ENCODE peak calls at places on chromosomes 1 and 21, in six cellular contexts. S, Y, D, H, K and N are unnamed samples.
A peak's percentile ranks its signal among the peaks of the same experiment; 100 is the strongest.

GRCh38 chr1:27562483-27563406 is 41.2 kb downstream of the AHDC1 start:
- DNase-seq in S (no peak), Y (no peak), D (no peak), H (no peak), K (peak; percentile 17), N (no peak)

GRCh38 chr1:147853391-147853790 is 49.2 kb upstream of the GJA8 start:
- DNase-seq in S (no peak), Y (no peak), D (no peak), H (no peak), K (no peak), N (no peak)

GRCh38 chr1:203934027-203934426 is 72.6 kb downstream of the SNRPE start:
- DNase-seq in S (no peak), Y (no peak), D (no peak), H (no peak), K (no peak), N (no peak)

GRCh38 chr1:43947890-43948437 is 1.2 kb downstream of the IPO13 start:
- DNase-seq in S (no peak), Y (no peak), D (no peak), H (no peak), K (no peak), N (no peak)

GRCh38 chr1:145893306-145894055 is 7.8 kb upstream of the ANKRD35 start:
- DNase-seq in S (no peak), Y (no peak), D (no peak), H (no peak), K (no peak), N (no peak)

GRCh38 chr1:234978397-234979291 is 150.0 kb downstream of the TOMM20 start:
- DNase-seq in S (peak; percentile 51), Y (peak; percentile 22), D (no peak), H (peak; percentile 57), K (peak; percentile 94), N (no peak)

GRCh38 chr1:22712502-22713271 is 2.0 kb downstream of the EPHB2 start:
- DNase-seq in S (no peak), Y (no peak), D (no peak), H (no peak), K (peak; percentile 61), N (no peak)

GRCh38 chr1:4614371-4615137 is 39.9 kb upstream of the AJAP1 start:
- DNase-seq in S (no peak), Y (no peak), D (no peak), H (no peak), K (no peak), N (no peak)

GRCh38 chr21:46040707-46041106 is 57.2 kb upstream of the COL6A2 start:
- DNase-seq in S (no peak), Y (no peak), D (no peak), H (no peak), K (no peak), N (no peak)

GRCh38 chr1:64080947-64081562 is 122.4 kb upstream of the UBE2U start:
- DNase-seq in S (no peak), Y (no peak), D (no peak), H (no peak), K (no peak), N (no peak)

GRCh38 chr1:24236170-24237045 is 49.3 kb upstream of the IFNLR1 start:
- DNase-seq in S (no peak), Y (no peak), D (no peak), H (no peak), K (peak; percentile 30), N (no peak)

GRCh38 chr1:114458208-114458777 is 52.7 kb downstream of the TRIM33 start:
- DNase-seq in S (no peak), Y (no peak), D (no peak), H (no peak), K (no peak), N (no peak)

GRCh38 chr1:193240609-193241008 is 54.2 kb upstream of the B3GALT2 start:
- DNase-seq in S (no peak), Y (no peak), D (no peak), H (no peak), K (no peak), N (no peak)

GRCh38 chr1:233368106-233368783 is 40.7 kb downstream of the MAP3K21 start:
- DNase-seq in S (no peak), Y (no peak), D (no peak), H (no peak), K (no peak), N (no peak)

GRCh38 chr1:33369081-33369480 is 48.2 kb upstream of the A3GALT2 start:
- DNase-seq in S (no peak), Y (no peak), D (no peak), H (no peak), K (no peak), N (no peak)

GRCh38 chr1:41955461-41956159 is 36.9 kb upstream of the HIVEP3 start:
- DNase-seq in S (no peak), Y (no peak), D (no peak), H (no peak), K (peak; percentile 80), N (no peak)

GRCh38 chr1:195075973-195076372 is 1532.3 kb downstream of the KCNT2 start:
- DNase-seq in S (no peak), Y (no peak), D (no peak), H (no peak), K (no peak), N (no peak)

GRCh38 chr1:6490181-6491075 is 1.0 kb downstream of the PLEKHG5 start:
- DNase-seq in S (no peak), Y (peak; percentile 41), D (peak; percentile 40), H (peak; percentile 53), K (peak; percentile 86), N (no peak)

GRCh38 chr1:21775985-21776562 is 6.9 kb downstream of the USP48 start:
- DNase-seq in S (no peak), Y (no peak), D (no peak), H (no peak), K (no peak), N (no peak)

GRCh38 chr1:25653558-25653957 is 37.0 kb downstream of the MAN1C1 start:
- DNase-seq in S (no peak), Y (no peak), D (no peak), H (no peak), K (no peak), N (no peak)

GRCh38 chr1:245154429-245155185 is at the start of gene KIF26B:
- DNase-seq in S (no peak), Y (no peak), D (peak; percentile 28), H (peak; percentile 70), K (peak; percentile 54), N (no peak)

GRCh38 chr1:154943649-154944421 is 7.3 kb upstream of the PMVK start:
- DNase-seq in S (no peak), Y (no peak), D (peak; percentile 37), H (peak; percentile 40), K (peak; percentile 71), N (peak; percentile 27)

GRCh38 chr1:188089461-188089860 is 1260.7 kb downstream of the PLA2G4A start:
- DNase-seq in S (no peak), Y (no peak), D (no peak), H (no peak), K (no peak), N (no peak)

GRCh38 chr1:57470028-57470427 is 46.2 kb upstream of the DAB1 start:
- DNase-seq in S (no peak), Y (no peak), D (no peak), H (no peak), K (no peak), N (no peak)

GRCh38 chr1:166165661-166166399 is 971 bp downstream of the FAM78B start:
- DNase-seq in S (no peak), Y (no peak), D (peak; percentile 49), H (peak; percentile 54), K (no peak), N (no peak)